ENCODE peak calls at places on chromosomes 6 and 20, in ten cellular contexts. One of them, this sample, is unnamed.

GRCh38 chr20:10329387-10330005 is 104.5 kb downstream of the MKKS start:
- DNase-seq in cardiac fibroblast: peak; percentile 70
- DNase-seq in lower leg skin: no peak
- DNase-seq in sigmoid colon: no peak
- DNase-seq in Peyer's patch: no peak
- DNase-seq in aorta: no peak
- DNase-seq in ovary: no peak
- DNase-seq in brain microvascular endothelial cell: no peak
- DNase-seq in skeletal muscle cell: no peak
- DNase-seq in breast epithelium: no peak
- DNase-seq in this sample: no peak

GRCh38 chr20:43011491-43011890 is 178.2 kb downstream of the PTPRT start:
- DNase-seq in Peyer's patch: no peak
- DNase-seq in brain microvascular endothelial cell: no peak
- DNase-seq in aorta: no peak
- DNase-seq in sigmoid colon: no peak
- DNase-seq in breast epithelium: no peak
- DNase-seq in ovary: no peak
- DNase-seq in cardiac fibroblast: no peak
- DNase-seq in lower leg skin: no peak
- DNase-seq in skeletal muscle cell: no peak
- DNase-seq in this sample: no peak

GRCh38 chr20:25036331-25036936 is 21.5 kb downstream of the ACSS1 start:
- DNase-seq in breast epithelium: no peak
- DNase-seq in sigmoid colon: no peak
- DNase-seq in Peyer's patch: no peak
- DNase-seq in ovary: no peak
- DNase-seq in cardiac fibroblast: no peak
- DNase-seq in brain microvascular endothelial cell: no peak
- DNase-seq in lower leg skin: no peak
- DNase-seq in aorta: peak; percentile 32
- DNase-seq in skeletal muscle cell: no peak
- DNase-seq in this sample: no peak

GRCh38 chr6:51137777-51138176 is 319.1 kb downstream of the TFAP2B start:
- DNase-seq in skeletal muscle cell: no peak
- DNase-seq in cardiac fibroblast: no peak
- DNase-seq in lower leg skin: no peak
- DNase-seq in aorta: no peak
- DNase-seq in Peyer's patch: no peak
- DNase-seq in ovary: no peak
- DNase-seq in brain microvascular endothelial cell: no peak
- DNase-seq in breast epithelium: no peak
- DNase-seq in sigmoid colon: no peak
- DNase-seq in this sample: no peak

GRCh38 chr6:151004415-151005024 is 139.0 kb downstream of the MTHFD1L start:
- DNase-seq in Peyer's patch: no peak
- DNase-seq in ovary: no peak
- DNase-seq in aorta: no peak
- DNase-seq in breast epithelium: no peak
- DNase-seq in lower leg skin: peak; percentile 33
- DNase-seq in skeletal muscle cell: peak; percentile 85
- DNase-seq in cardiac fibroblast: peak; percentile 96
- DNase-seq in brain microvascular endothelial cell: peak; percentile 86
- DNase-seq in sigmoid colon: no peak
- DNase-seq in this sample: peak; percentile 83

GRCh38 chr6:57246307-57246706 is 24.2 kb upstream of the RAB23 start:
- DNase-seq in lower leg skin: no peak
- DNase-seq in sigmoid colon: no peak
- DNase-seq in ovary: no peak
- DNase-seq in skeletal muscle cell: no peak
- DNase-seq in Peyer's patch: no peak
- DNase-seq in cardiac fibroblast: no peak
- DNase-seq in breast epithelium: no peak
- DNase-seq in brain microvascular endothelial cell: no peak
- DNase-seq in aorta: no peak
- DNase-seq in this sample: no peak

GRCh38 chr6:70574643-70575042 is 7.9 kb downstream of the SDHAF4 start:
- DNase-seq in lower leg skin: no peak
- DNase-seq in Peyer's patch: no peak
- DNase-seq in breast epithelium: no peak
- DNase-seq in skeletal muscle cell: no peak
- DNase-seq in aorta: no peak
- DNase-seq in brain microvascular endothelial cell: no peak
- DNase-seq in ovary: no peak
- DNase-seq in sigmoid colon: no peak
- DNase-seq in cardiac fibroblast: no peak
- DNase-seq in this sample: no peak

GRCh38 chr6:117908246-117909107 is 1.4 kb downstream of the SLC35F1 start:
- DNase-seq in cardiac fibroblast: no peak
- DNase-seq in aorta: no peak
- DNase-seq in breast epithelium: no peak
- DNase-seq in lower leg skin: no peak
- DNase-seq in Peyer's patch: no peak
- DNase-seq in sigmoid colon: no peak
- DNase-seq in ovary: no peak
- DNase-seq in brain microvascular endothelial cell: no peak
- DNase-seq in skeletal muscle cell: no peak
- DNase-seq in this sample: no peak

GRCh38 chr20:34365765-34366213 is 2.7 kb downstream of the ITCH start:
- DNase-seq in skeletal muscle cell: no peak
- DNase-seq in breast epithelium: no peak
- DNase-seq in brain microvascular endothelial cell: no peak
- DNase-seq in sigmoid colon: no peak
- DNase-seq in ovary: no peak
- DNase-seq in cardiac fibroblast: no peak
- DNase-seq in aorta: no peak
- DNase-seq in Peyer's patch: no peak
- DNase-seq in lower leg skin: no peak
- DNase-seq in this sample: no peak

GRCh38 chr6:101462576-101462975 is 69.1 kb downstream of the GRIK2 start:
- DNase-seq in lower leg skin: no peak
- DNase-seq in sigmoid colon: no peak
- DNase-seq in cardiac fibroblast: peak; percentile 2
- DNase-seq in brain microvascular endothelial cell: no peak
- DNase-seq in breast epithelium: no peak
- DNase-seq in skeletal muscle cell: no peak
- DNase-seq in aorta: no peak
- DNase-seq in Peyer's patch: no peak
- DNase-seq in ovary: no peak
- DNase-seq in this sample: no peak

GRCh38 chr6:43476744-43477143 is 626 bp upstream of the TJAP1 start:
- DNase-seq in skeletal muscle cell: no peak
- DNase-seq in Peyer's patch: no peak
- DNase-seq in lower leg skin: no peak
- DNase-seq in cardiac fibroblast: no peak
- DNase-seq in brain microvascular endothelial cell: no peak
- DNase-seq in sigmoid colon: no peak
- DNase-seq in breast epithelium: no peak
- DNase-seq in aorta: no peak
- DNase-seq in ovary: no peak
- DNase-seq in this sample: no peak

GRCh38 chr6:35048031-35048613 is 93.0 kb downstream of the TCP11 start:
- DNase-seq in brain microvascular endothelial cell: no peak
- DNase-seq in aorta: peak; percentile 72
- DNase-seq in cardiac fibroblast: no peak
- DNase-seq in lower leg skin: no peak
- DNase-seq in skeletal muscle cell: no peak
- DNase-seq in Peyer's patch: peak; percentile 32
- DNase-seq in sigmoid colon: peak; percentile 69
- DNase-seq in ovary: no peak
- DNase-seq in breast epithelium: no peak
- DNase-seq in this sample: no peak

GRCh38 chr6:75089921-75090320 is 115.9 kb downstream of the COL12A1 start:
- DNase-seq in lower leg skin: no peak
- DNase-seq in brain microvascular endothelial cell: no peak
- DNase-seq in ovary: no peak
- DNase-seq in aorta: no peak
- DNase-seq in sigmoid colon: no peak
- DNase-seq in breast epithelium: no peak
- DNase-seq in cardiac fibroblast: no peak
- DNase-seq in Peyer's patch: no peak
- DNase-seq in skeletal muscle cell: no peak
- DNase-seq in this sample: no peak

GRCh38 chr6:17012421-17013225 is 89.2 kb upstream of the STMND1 start:
- DNase-seq in skeletal muscle cell: peak; percentile 34
- DNase-seq in sigmoid colon: peak; percentile 87
- DNase-seq in brain microvascular endothelial cell: peak; percentile 82
- DNase-seq in lower leg skin: no peak
- DNase-seq in breast epithelium: peak; percentile 63
- DNase-seq in Peyer's patch: no peak
- DNase-seq in aorta: no peak
- DNase-seq in ovary: no peak
- DNase-seq in cardiac fibroblast: peak; percentile 61
- DNase-seq in this sample: no peak

DNA sequence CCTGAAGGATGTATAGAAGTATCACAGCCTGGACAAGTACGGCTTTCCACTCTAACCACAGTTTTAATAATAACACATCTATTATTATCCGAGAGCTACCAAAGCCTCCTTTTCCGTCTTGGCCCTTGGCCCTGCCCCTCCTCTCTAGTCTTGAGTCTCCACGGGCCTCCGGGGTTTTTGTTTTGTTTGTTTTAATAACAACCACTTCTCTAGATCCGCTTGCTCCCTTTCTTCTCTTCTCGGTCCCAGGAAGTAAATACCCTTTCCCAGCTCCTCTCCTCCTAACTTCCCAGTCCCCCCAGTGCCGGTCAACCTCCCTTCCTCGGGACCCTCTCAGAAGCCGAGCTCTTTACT is 638 bp downstream of the LCA5 start:
- DNase-seq in aorta: peak; percentile 65
- DNase-seq in lower leg skin: peak; percentile 25
- DNase-seq in ovary: peak; percentile 65
- DNase-seq in brain microvascular endothelial cell: peak; percentile 44
- DNase-seq in sigmoid colon: peak; percentile 78
- DNase-seq in skeletal muscle cell: no peak
- DNase-seq in Peyer's patch: no peak
- DNase-seq in cardiac fibroblast: peak; percentile 64
- DNase-seq in breast epithelium: peak; percentile 41
- DNase-seq in this sample: no peak
- H3K4me3 ChIP-seq in aorta: peak overlapping the region; percentile 89
- H3K4me3 ChIP-seq in lower leg skin: peak overlapping the region; percentile 93
- H3K4me3 ChIP-seq in ovary: peak overlapping the region; percentile 91
- H3K4me3 ChIP-seq in brain microvascular endothelial cell: peak overlapping the region; percentile 88
- H3K4me3 ChIP-seq in sigmoid colon: peak overlapping the region; percentile 61
- H3K4me3 ChIP-seq in skeletal muscle cell: peak overlapping the region; percentile 81
- H3K4me3 ChIP-seq in Peyer's patch: peak overlapping the region; percentile 82
- H3K4me3 ChIP-seq in cardiac fibroblast: peak overlapping the region; percentile 87
- H3K4me3 ChIP-seq in breast epithelium: peak overlapping the region; percentile 74
- H3K4me3 ChIP-seq in this sample: peak overlapping the region; percentile 92

DNA sequence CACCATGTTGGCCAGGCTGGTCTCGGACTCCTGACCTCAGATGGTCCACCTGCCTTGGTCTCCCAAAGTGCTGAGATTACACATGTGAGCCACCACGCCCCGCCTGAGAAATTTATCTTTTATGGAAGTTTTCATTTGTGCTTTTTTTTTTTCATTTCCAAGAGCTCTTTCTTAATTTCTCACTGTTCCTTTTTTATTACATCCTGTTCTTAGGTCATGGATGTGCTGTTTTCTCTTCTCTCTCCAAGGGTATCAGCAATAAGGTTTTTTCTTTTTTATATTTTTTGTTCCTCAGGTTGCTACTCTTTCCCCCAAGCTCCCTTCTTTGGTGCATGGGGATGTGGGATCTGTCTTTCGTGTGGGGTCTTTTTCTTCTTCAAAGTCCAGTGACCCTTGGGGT is 21.2 kb upstream of the LSM14B start:
- DNase-seq in lower leg skin: no peak
- DNase-seq in aorta: no peak
- DNase-seq in skeletal muscle cell: no peak
- DNase-seq in cardiac fibroblast: no peak
- DNase-seq in sigmoid colon: no peak
- DNase-seq in breast epithelium: no peak
- DNase-seq in brain microvascular endothelial cell: no peak
- DNase-seq in Peyer's patch: no peak
- DNase-seq in ovary: no peak
- DNase-seq in this sample: no peak
- H3K4me3 ChIP-seq in lower leg skin: no peak overlapping the region
- H3K4me3 ChIP-seq in aorta: no peak overlapping the region
- H3K4me3 ChIP-seq in skeletal muscle cell: no peak overlapping the region
- H3K4me3 ChIP-seq in cardiac fibroblast: no peak overlapping the region
- H3K4me3 ChIP-seq in sigmoid colon: no peak overlapping the region
- H3K4me3 ChIP-seq in breast epithelium: no peak overlapping the region
- H3K4me3 ChIP-seq in brain microvascular endothelial cell: no peak overlapping the region
- H3K4me3 ChIP-seq in Peyer's patch: no peak overlapping the region
- H3K4me3 ChIP-seq in ovary: no peak overlapping the region
- H3K4me3 ChIP-seq in this sample: no peak overlapping the region

DNA sequence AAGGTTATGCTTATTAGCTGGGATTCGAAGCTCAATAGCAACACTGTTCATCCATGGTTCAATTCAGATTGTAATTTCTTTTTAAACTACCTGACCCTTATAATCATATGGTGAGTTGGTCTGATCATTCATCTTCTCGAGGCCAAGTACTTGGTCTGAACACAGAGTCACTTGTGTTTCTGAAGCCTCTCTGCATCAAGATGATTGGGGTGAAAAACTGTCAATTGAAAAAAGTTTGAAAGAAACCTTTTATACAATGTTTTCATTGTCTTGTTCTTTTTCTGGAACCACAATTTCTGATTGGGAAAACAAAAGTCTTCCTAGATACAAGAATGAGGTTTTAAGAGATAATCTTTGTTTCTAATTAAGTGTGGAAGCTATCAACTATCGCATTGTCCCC is 44.9 kb upstream of the MOXD1 start:
- DNase-seq in breast epithelium: no peak
- DNase-seq in ovary: no peak
- DNase-seq in sigmoid colon: no peak
- DNase-seq in skeletal muscle cell: no peak
- DNase-seq in cardiac fibroblast: no peak
- DNase-seq in lower leg skin: no peak
- DNase-seq in brain microvascular endothelial cell: no peak
- DNase-seq in aorta: no peak
- DNase-seq in Peyer's patch: no peak
- DNase-seq in this sample: no peak
- H3K4me3 ChIP-seq in breast epithelium: no peak overlapping the region
- H3K4me3 ChIP-seq in ovary: no peak overlapping the region
- H3K4me3 ChIP-seq in sigmoid colon: no peak overlapping the region
- H3K4me3 ChIP-seq in skeletal muscle cell: no peak overlapping the region
- H3K4me3 ChIP-seq in cardiac fibroblast: no peak overlapping the region
- H3K4me3 ChIP-seq in lower leg skin: no peak overlapping the region
- H3K4me3 ChIP-seq in brain microvascular endothelial cell: no peak overlapping the region
- H3K4me3 ChIP-seq in aorta: no peak overlapping the region
- H3K4me3 ChIP-seq in Peyer's patch: no peak overlapping the region
- H3K4me3 ChIP-seq in this sample: no peak overlapping the region

DNA sequence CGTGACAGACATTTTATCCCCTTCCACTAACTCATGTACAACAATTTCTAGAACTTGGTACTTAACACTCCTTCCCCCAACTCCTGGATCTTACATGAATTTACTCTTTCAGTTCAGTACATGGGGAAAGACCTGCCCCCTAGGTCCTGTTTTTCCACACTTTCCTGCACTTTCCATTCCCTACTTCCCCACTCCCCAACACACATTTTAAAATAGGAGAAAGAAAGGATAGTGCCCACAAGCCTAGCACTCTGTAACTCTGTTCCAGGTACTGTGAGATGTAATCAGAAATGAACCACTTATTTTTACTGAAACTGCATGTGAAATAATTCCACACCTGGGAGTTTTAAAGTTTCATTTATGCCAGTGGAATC is 1.4 kb downstream of the ADGRG6 start:
- DNase-seq in sigmoid colon: no peak
- DNase-seq in brain microvascular endothelial cell: no peak
- DNase-seq in cardiac fibroblast: no peak
- DNase-seq in skeletal muscle cell: no peak
- DNase-seq in lower leg skin: no peak
- DNase-seq in aorta: no peak
- DNase-seq in ovary: no peak
- DNase-seq in Peyer's patch: no peak
- DNase-seq in breast epithelium: no peak
- DNase-seq in this sample: no peak
- H3K4me3 ChIP-seq in sigmoid colon: peak overlapping the region; percentile 48
- H3K4me3 ChIP-seq in brain microvascular endothelial cell: no peak overlapping the region
- H3K4me3 ChIP-seq in cardiac fibroblast: no peak overlapping the region
- H3K4me3 ChIP-seq in skeletal muscle cell: no peak overlapping the region
- H3K4me3 ChIP-seq in lower leg skin: no peak overlapping the region
- H3K4me3 ChIP-seq in aorta: no peak overlapping the region
- H3K4me3 ChIP-seq in ovary: no peak overlapping the region
- H3K4me3 ChIP-seq in Peyer's patch: peak overlapping the region; percentile 73
- H3K4me3 ChIP-seq in breast epithelium: no peak overlapping the region
- H3K4me3 ChIP-seq in this sample: no peak overlapping the region